ENCODE peak calls at places on chromosomes 5 and 9, in ten cellular contexts. H, P, R, F, E, A, I, W, Z and N are unnamed samples.

GRCh38 chr5:138716456-138716924 is 36.7 kb upstream of the CTNNA1 start:
- DNase-seq in H (peak; percentile 9), P (no peak), R (no peak), F (peak; percentile 88), E (no peak), A (no peak), I (no peak), W (no peak), Z (no peak), N (no peak)

GRCh38 chr9:14923701-14924100 is 13.5 kb upstream of the FREM1 start:
- DNase-seq in H (no peak), P (no peak), R (no peak), F (no peak), E (no peak), A (no peak), I (no peak), W (no peak), Z (no peak), N (no peak)

GRCh38 chr9:127572961-127573727 is 38.9 kb upstream of the STXBP1 start:
- DNase-seq in H (peak; percentile 78), P (no peak), R (no peak), F (peak; percentile 36), E (no peak), A (no peak), I (no peak), W (peak; percentile 48), Z (no peak), N (no peak)

GRCh38 chr9:21970800-21971620 is 23.2 kb downstream of the CDKN2A start:
- DNase-seq in H (no peak), P (no peak), R (no peak), F (no peak), E (no peak), A (no peak), I (no peak), W (no peak), Z (no peak), N (no peak)

GRCh38 chr5:133950821-133951612 is 17.4 kb downstream of the C5orf15 start:
- DNase-seq in H (peak; percentile 79), P (no peak), R (no peak), F (no peak), E (no peak), A (no peak), I (no peak), W (no peak), Z (no peak), N (no peak)

GRCh38 chr5:143279698-143280097 is 123.8 kb downstream of the NR3C1 start:
- DNase-seq in H (peak; percentile 74), P (no peak), R (no peak), F (no peak), E (no peak), A (no peak), I (no peak), W (no peak), Z (no peak), N (no peak)

GRCh38 chr5:932151-932627 is 39.5 kb downstream of the TRIP13 start:
- DNase-seq in H (no peak), P (no peak), R (no peak), F (no peak), E (peak; percentile 15), A (no peak), I (no peak), W (no peak), Z (peak; percentile 22), N (peak; percentile 26)

GRCh38 chr5:85049020-85049419 is 664.3 kb upstream of the EDIL3 start:
- DNase-seq in H (peak; percentile 88), P (no peak), R (no peak), F (peak; percentile 54), E (no peak), A (no peak), I (no peak), W (peak; percentile 18), Z (no peak), N (no peak)